ENCODE peak calls at places on chromosomes 13 and 19, in six cellular contexts. E, I, Z, T, K and O are unnamed samples.

GRCh38 chr19:3186377-3186688 is 603 bp downstream of the NCLN start:
- DNase-seq in K (no peak), E (peak; percentile 36), I (no peak), T (no peak), Z (no peak), O (no peak)

GRCh38 chr13:97267418-97268059 is 45.4 kb downstream of the MBNL2 start:
- DNase-seq in E (no peak), T (no peak), I (peak; percentile 84), Z (peak; percentile 57), K (no peak), O (peak; percentile 79)

GRCh38 chr13:22162889-22163288 is 492.0 kb downstream of the FGF9 start:
- DNase-seq in Z (no peak), K (no peak), T (no peak), I (no peak), E (peak; percentile 13), O (no peak)

GRCh38 chr19:50628146-50628545 is 11.5 kb downstream of the SYT3 start:
- DNase-seq in T (no peak), I (no peak), E (no peak), Z (no peak), K (no peak), O (no peak)

GRCh38 chr19:2315818-2316353 is 7.9 kb upstream of the LINGO3 start:
- DNase-seq in T (peak; percentile 56), K (peak; percentile 48), E (peak; percentile 59), Z (peak; percentile 86), I (peak; percentile 68), O (peak; percentile 75)

GRCh38 chr19:21439372-21439771 is 42.4 kb downstream of the ZNF493 start:
- DNase-seq in E (no peak), K (no peak), T (no peak), Z (no peak), I (no peak), O (no peak)

GRCh38 chr19:55146648-55147218 is 2.3 kb downstream of the TNNT1 start:
- DNase-seq in E (no peak), K (no peak), T (no peak), Z (peak; percentile 88), I (peak; percentile 97), O (peak; percentile 95)

GRCh38 chr19:45972081-45972943 is 1.4 kb downstream of the NOVA2 start:
- DNase-seq in Z (peak; percentile 56), K (no peak), E (no peak), I (no peak), T (no peak), O (no peak)

GRCh38 chr19:13859361-13859880 is 17.5 kb upstream of the NANOS3 start:
- DNase-seq in T (peak; percentile 58), Z (no peak), K (no peak), I (peak; percentile 71), E (peak; percentile 66), O (no peak)

GRCh38 chr19:54309811-54310210 is 3.2 kb downstream of the LILRA5 start:
- DNase-seq in K (no peak), T (no peak), E (no peak), I (no peak), Z (no peak), O (no peak)

DNA sequence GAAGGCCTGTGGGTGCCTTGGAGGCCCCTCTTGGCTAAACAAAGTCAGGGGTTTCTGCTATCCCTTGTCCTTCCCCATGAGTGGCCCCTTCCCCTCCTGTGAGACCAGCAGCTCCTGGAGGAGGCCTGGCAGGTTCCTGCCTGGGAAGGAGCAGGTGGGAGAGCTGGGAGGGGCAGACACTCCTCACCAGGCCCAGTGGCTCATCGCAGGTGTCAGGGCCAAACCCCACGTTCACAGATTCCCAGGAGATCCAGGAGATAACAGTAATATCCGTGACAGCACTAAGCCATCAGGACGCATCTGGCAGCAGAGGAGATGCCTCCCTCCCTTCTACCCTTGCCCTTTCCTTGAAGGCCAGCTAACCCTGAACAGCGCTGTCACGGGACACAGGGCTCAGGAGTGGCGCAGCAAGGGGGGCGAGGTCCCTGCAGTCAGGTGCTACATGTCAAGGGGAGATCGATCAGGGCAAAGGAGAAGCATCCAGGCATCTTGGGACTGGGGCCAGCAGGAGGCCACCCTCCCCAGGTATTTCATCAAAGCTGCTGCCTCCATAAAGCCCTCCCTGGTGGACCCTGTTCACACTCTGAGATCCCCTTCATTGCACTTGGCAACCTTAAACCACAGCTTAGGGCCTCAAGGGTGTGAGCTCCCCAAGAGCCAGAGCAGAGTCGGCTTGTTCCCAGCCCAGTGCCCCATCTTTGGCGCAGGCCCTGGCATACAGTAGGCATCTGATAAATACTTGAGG is 4.8 kb downstream of the CEBPA start:
- DNase-seq in I (no peak), E (no peak), K (no peak), Z (no peak), T (no peak), O (no peak)
- H2BK120ac ChIP-seq in I (no peak overlapping the region), E (no peak overlapping the region), K (no peak overlapping the region), Z (no peak overlapping the region), T (no peak overlapping the region), O (no peak overlapping the region)

GRCh38 chr13:20415694-20416107 is 110.0 kb downstream of the CRYL1 start:
- DNase-seq in I (no peak), E (no peak), T (no peak), Z (no peak), K (no peak), O (no peak)
- H2BK120ac ChIP-seq in I (no peak overlapping the region), E (no peak overlapping the region), T (no peak overlapping the region), Z (no peak overlapping the region), K (no peak overlapping the region), O (no peak overlapping the region)

DNA sequence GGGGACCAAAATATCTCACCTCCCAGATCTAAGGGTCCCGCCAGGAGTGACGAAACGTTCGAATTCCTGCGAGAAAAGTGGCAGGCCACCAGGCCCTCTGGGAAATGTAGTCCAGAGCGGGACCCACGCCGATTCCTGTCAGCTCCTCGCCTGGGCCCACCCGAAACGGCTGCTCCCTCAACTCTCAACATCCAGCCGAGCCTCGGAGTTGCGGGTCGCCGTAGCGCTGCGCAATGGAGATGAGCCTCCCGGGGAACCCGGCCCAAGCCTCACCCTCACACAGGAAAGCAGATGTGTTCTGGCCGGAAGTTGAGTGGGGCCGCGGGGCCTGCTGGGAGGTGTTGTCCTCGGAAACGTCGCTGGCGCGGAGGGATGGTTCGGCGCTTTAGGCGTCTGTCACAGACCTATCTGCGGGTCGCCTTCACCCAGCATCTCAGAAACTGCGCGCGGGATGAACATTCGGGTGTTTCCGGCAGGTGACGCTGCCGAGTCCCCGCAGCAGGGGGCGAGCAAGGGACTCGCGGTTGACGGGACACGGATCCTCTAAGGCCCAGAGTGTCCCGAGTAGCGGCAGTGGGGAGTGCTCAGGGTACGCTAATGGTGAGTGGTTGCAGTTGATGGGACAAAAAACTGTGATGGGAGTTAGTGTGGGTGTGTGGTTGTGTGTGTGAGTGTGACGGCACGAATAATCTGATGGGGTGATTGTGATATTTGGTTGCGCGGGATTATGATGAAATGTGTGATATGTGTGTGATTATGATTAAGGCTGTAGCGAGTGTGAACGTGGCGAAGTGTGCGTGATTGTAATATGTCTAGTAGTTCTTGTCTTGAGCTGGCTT is at the start of the genes ZNF568 and ZNF829:
- DNase-seq in E (peak; percentile 95), T (peak; percentile 83), Z (peak; percentile 88), K (peak; percentile 80), I (peak; percentile 97), O (peak; percentile 93)
- H2BK120ac ChIP-seq in E (peak within 1 kb of the TSS; percentile 54), T (peak within 1 kb of the TSS; percentile 97), Z (no peak within 1 kb of the TSS), K (no peak within 1 kb of the TSS), I (no peak within 1 kb of the TSS), O (no peak within 1 kb of the TSS)

DNA sequence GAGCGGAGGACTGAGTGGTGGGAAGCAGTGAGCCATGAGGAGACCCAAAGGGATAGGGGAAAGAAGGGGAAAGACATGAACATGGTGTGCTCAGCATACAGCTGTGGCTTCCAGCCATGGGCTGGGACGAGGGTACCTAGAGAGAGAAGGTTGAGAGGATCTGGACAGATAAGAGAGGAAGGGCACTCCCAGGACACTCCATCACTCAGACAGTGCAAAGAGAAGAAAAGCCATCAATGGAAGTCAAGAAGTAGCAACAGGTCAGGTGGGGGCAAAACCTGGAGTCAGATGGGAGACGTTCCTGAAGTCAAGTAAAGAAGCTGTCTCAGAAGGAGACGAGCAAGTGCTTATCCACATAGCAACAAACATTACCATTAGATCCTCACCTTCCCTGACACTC is 40.2 kb upstream of the UBAC2 start:
- DNase-seq in K (no peak), E (no peak), Z (no peak), I (no peak), T (no peak), O (no peak)
- H2BK120ac ChIP-seq in K (no peak overlapping the region), E (no peak overlapping the region), Z (no peak overlapping the region), I (no peak overlapping the region), T (no peak overlapping the region), O (no peak overlapping the region)

GRCh38 chr19:47239152-47239551 is 8.2 kb upstream of the BBC3 start:
- DNase-seq in K (no peak), T (no peak), Z (no peak), I (no peak), E (no peak), O (no peak)
- H2BK120ac ChIP-seq in K (peak overlapping the region; percentile 74), T (no peak overlapping the region), Z (no peak overlapping the region), I (no peak overlapping the region), E (peak overlapping the region; percentile 78), O (no peak overlapping the region)

GRCh38 chr19:19775891-19776205 is 42.9 kb upstream of the ZNF14 start:
- DNase-seq in T (no peak), E (no peak), K (no peak), I (no peak), Z (no peak), O (no peak)

GRCh38 chr19:19774354-19775033 is 41.6 kb upstream of the ZNF14 start:
- DNase-seq in E (peak; percentile 37), K (no peak), T (no peak), I (no peak), Z (no peak), O (no peak)

GRCh38 chr19:19777692-19778091 is 43.9 kb downstream of the ZNF506 start:
- DNase-seq in E (no peak), T (no peak), Z (no peak), K (no peak), I (no peak), O (no peak)

GRCh38 chr19:19778666-19779065 is 42.9 kb downstream of the ZNF506 start:
- DNase-seq in E (no peak), T (no peak), I (no peak), Z (no peak), K (no peak), O (no peak)

DNA sequence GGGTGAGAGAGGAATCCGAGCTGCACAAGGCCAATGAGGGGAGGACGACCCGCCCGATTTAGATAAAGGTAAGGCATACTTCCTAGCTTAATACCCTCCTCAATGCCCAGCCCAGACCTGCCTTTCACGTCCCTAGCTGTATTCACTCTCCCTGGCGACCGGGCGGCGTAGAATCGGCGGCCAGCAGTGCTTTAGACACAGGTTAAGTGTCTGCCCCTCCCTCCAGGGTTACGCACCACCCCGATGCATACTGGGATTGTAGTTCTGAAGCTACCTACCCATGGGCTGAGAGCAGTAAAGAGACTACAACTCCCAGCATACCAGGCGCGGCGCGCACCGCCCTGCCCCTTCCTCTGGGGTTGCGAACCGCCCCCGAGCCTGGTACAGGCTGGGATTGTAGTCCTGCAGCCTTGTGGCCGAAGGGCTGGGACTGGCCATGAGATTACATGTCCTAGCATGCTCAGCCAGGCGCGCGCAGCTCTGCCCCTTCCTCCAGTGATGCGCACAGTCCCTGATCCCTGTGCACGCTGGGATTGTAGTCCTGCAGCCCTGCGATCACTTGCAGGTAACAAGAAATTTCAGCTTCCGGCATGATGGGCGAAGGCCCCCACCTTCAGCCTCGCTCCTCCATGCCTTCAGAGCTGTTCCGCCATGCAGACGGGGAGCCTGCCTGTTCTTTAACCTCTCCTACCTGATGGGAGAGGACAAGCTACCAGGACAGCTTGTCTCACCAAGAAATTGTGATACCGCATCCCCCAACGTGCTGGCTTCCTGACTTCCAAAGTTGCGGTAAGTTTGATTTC is 43.5 kb upstream of the ZNF14 start:
- DNase-seq in I (peak; percentile 100), E (peak; percentile 100), K (peak; percentile 98), T (peak; percentile 98), Z (peak; percentile 94), O (peak; percentile 100)
- H2BK120ac ChIP-seq in I (no peak overlapping the region), E (no peak overlapping the region), K (no peak overlapping the region), T (peak overlapping the region; percentile 68), Z (no peak overlapping the region), O (no peak overlapping the region)